ENCODE peak calls at places on chromosomes 13 and 19, in four cellular contexts. S, B, P and K are unnamed samples. For H3K27me3, the result is how much of the 10 kb centered on the place peaks cover.

GRCh38 chr13:114264886-114265611 is 16.4 kb upstream of the UPF3A start:
- DNase-seq in S (no peak), B (no peak), P (no peak), K (no peak)

GRCh38 chr13:93603043-93603442 is 376.4 kb downstream of the GPC6 start:
- DNase-seq in S (no peak), B (no peak), P (no peak), K (no peak)

GRCh38 chr13:98978280-98978679 is 416 bp upstream of the DOCK9 start:
- DNase-seq in S (no peak), B (no peak), P (no peak), K (no peak)

GRCh38 chr13:49615844-49616687 is 12.2 kb upstream of the ARL11 start:
- DNase-seq in S (no peak), B (no peak), P (no peak), K (no peak)

GRCh38 chr13:25001807-25002206 is 94.1 kb upstream of the PABPC3 start:
- DNase-seq in S (no peak), B (no peak), P (no peak), K (no peak)

GRCh38 chr19:10111405-10111811 is at the start of gene P2RY11:
- DNase-seq in S (no peak), B (no peak), P (no peak), K (no peak)

GRCh38 chr19:3095375-3096191 is 1.4 kb downstream of the GNA11 start:
- DNase-seq in S (peak), B (peak), P (peak), K (no peak)

GRCh38 chr13:57820924-57821323 is 189.4 kb downstream of the PCDH17 start:
- DNase-seq in S (no peak), B (no peak), P (no peak), K (no peak)

GRCh38 chr19:34722353-34722752 is 11.7 kb upstream of the ZNF181 start:
- DNase-seq in S (no peak), B (no peak), P (no peak), K (no peak)

GRCh38 chr13:45162821-45163220 is 38.0 kb downstream of the KCTD4 start:
- DNase-seq in S (no peak), B (no peak), P (no peak), K (no peak)

GRCh38 chr19:2850256-2850925 is 9.1 kb downstream of the ZNF555 start:
- DNase-seq in S (no peak), B (no peak), P (no peak), K (no peak)

GRCh38 chr13:70708744-70709143 is 600.5 kb upstream of the KLHL1 start:
- DNase-seq in S (no peak), B (no peak), P (no peak), K (no peak)

GRCh38 chr19:19113040-19113541 is 25.2 kb downstream of the TMEM161A start:
- DNase-seq in S (peak), B (no peak), P (no peak), K (no peak)

GRCh38 chr19:32188921-32189320 is 156.5 kb upstream of the ZNF507 start:
- DNase-seq in S (no peak), B (no peak), P (no peak), K (no peak)

GRCh38 chr13:102440259-102440936 is 38.5 kb upstream of the FGF14 start:
- DNase-seq in S (no peak), B (no peak), P (peak), K (no peak)

GRCh38 chr13:23547000-23547590 is 23.1 kb upstream of the TNFRSF19 start:
- DNase-seq in S (peak), B (no peak), P (no peak), K (no peak)

GRCh38 chr13:49655906-49656305 is 27.6 kb downstream of the ARL11 start:
- DNase-seq in S (no peak), B (no peak), P (no peak), K (no peak)

GRCh38 chr19:41599175-41599966 is 23.4 kb downstream of the CEACAM21 start:
- DNase-seq in S (peak), B (no peak), P (no peak), K (no peak)

GRCh38 chr19:9720541-9720940 is 45.6 kb upstream of the ZNF562 start:
- DNase-seq in S (no peak), B (no peak), P (no peak), K (no peak)

GRCh38 chr19:31975461-31975860 is 369.9 kb upstream of the ZNF507 start:
- DNase-seq in S (no peak), B (no peak), P (no peak), K (no peak)

GRCh38 chr13:80870186-80870585 is 529.3 kb upstream of the SPRY2 start:
- DNase-seq in S (no peak), B (no peak), P (no peak), K (no peak)

GRCh38 chr19:16330811-16331690 is 6.4 kb downstream of the KLF2 start:
- DNase-seq in S (no peak), B (no peak), P (no peak), K (peak)

GRCh38 chr13:31733066-31733465 is 6.3 kb upstream of the RXFP2 start:
- DNase-seq in S (no peak), B (no peak), P (no peak), K (no peak)

GRCh38 chr19:7926021-7926726 is at the start of gene CTXN1:
- DNase-seq in S (peak), B (peak), P (peak), K (peak)

GRCh38 chr13:74452881-74453280 is 318.7 kb upstream of the KLF12 start:
- DNase-seq in S (no peak), B (no peak), P (no peak), K (no peak)

GRCh38 chr19:16141043-16141442 is 2.4 kb upstream of the HSH2D start:
- DNase-seq in S (no peak), B (no peak), P (no peak), K (no peak)

GRCh38 chr13:77388944-77389616 is 62.2 kb upstream of the MYCBP2 start:
- DNase-seq in S (no peak), B (no peak), P (no peak), K (no peak)

GRCh38 chr13:34037636-34038325 is 219.8 kb downstream of the RFC3 start:
- DNase-seq in S (no peak), B (no peak), P (no peak), K (no peak)

DNA sequence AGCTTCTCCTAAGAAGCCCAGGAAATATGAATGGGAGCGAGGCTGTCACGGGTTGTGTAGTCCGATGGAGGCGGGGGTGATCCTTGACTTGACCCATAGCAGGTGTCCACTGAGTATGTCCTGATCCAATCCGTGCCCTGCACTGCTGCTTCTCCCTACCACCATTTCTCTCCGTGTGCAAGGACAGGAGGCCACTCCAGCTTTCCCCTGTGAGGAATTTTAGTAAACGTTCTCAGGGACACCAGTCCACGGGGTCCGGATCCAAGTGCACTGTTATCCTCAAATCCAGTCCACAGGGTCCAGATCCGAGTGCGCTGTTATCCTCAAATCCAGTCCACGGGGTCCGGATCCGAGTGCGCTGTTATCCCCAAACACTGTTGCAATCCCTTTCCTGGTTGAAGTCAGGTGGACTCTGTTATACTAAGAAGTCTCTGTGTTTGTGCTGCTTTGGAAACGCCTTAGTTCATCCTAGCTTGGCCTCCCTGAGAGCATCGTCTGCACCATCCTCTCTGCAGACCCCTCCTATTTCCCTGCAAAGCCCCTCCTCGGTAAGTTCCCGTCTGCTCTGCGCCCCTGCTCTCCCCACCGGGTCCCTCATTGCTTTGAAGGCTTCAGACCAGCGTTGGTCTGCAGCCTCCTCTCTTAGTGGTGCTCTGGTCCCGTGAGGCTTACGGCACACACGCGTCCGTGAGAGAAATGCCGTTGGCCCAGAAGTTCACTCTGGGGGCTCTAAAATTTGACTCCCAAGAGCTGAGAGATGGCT is 303.5 kb downstream of the TEX29 start:
- DNase-seq in S (peak), B (no peak), P (no peak), K (no peak)
- H3K27me3 ChIP-seq in S (under half), B (under half), P (under half), K (under half)

DNA sequence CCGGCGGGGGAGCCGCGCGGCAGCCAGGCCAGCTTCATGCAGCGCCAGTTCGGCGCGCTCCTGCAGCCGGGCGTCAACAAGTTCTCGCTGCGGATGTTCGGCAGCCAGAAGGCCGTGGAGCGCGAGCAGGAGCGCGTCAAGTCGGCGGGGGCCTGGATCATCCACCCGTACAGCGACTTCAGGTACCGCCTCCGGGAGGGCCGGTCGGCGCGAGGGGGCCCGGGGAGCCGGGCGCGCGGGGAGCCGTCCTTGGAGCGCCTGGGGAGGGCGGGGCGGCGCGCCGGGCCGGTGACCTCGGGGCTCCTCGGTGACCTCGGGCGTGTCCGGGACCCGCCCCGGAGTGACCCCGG is 690 bp downstream of the HCN2 start:
- DNase-seq in S (no peak), B (no peak), P (peak), K (peak)
- H3K27me3 ChIP-seq in S (under half), B (under half), P (under half), K (under half)

DNA sequence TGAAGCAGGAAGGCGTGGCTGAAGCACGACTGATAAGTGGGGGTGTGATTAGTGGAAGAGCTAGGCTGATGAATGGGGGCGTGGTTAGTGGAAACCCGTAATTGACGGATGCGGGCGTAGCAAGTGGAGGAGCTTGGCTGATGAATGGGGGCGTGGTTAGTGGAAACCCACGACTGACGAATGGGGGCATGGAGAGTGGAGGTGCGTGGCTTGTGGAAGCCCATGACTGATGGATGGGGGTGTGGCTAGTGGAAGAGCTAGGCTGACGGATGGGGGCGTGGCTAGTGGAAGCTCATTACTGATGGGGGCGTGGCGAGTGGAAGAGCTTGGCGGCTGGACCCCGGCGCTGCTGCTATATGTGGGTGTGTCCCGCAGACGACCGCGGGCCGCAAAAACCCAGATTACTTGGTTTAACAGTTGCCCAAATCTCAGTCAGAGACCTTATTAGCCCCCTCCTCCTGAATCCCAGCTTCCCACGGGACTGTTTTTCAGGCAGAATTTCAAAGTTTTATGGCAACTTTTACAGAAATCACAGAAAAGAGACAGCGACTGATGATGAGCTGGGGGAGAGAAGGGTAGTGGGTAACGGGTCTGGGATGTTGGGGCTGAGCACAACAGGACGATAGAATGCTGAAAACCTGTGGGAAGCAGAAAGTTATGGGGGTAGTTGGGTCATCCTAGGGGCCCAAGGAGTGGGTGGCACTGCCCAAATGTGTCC is 9.0 kb upstream of the MEIS3 start:
- DNase-seq in S (peak), B (peak), P (peak), K (peak)
- H3K27me3 ChIP-seq in S (under half), B (under half), P (under half), K (under half)

DNA sequence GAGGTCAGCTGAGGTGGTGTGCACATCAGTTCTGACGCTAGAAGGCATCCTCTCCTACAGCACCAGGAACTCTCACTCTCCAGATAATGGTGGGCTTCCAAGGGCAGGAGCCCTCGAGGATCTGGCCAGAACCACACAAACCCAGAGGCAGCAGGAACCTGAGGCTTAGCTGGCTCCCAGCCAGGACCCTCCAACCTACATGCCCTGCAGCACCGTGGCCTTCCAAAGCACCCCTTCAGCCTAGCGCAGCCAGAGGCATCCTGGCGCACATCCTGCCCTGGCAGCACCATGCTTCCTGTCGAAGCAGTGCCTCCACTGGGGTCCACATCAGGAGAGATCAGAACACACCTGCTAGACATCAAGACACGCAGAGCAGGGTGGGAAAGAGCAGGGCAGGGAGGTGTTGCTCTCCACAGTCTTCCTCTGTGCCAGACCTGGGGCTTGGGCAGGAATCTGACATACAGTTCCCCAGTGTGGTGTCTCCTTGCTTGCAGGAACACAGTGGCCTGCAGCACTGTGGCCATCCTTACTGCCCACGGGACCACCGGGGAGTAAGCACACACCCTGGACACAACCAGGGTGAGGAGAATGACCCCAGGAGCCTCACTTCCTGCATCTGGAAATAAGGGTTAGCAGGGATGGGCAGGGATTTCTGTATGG is 21.7 kb downstream of the TUBA3C start:
- DNase-seq in S (no peak), B (no peak), P (no peak), K (no peak)
- H3K27me3 ChIP-seq in S (under half), B (under half), P (under half), K (under half)

GRCh38 chr13:26619321-26619720 is 61.8 kb downstream of the WASF3 start:
- DNase-seq in S (no peak), B (no peak), P (no peak), K (no peak)

GRCh38 chr13:26618726-26619125 is 61.2 kb downstream of the WASF3 start:
- DNase-seq in S (no peak), B (peak), P (no peak), K (no peak)

GRCh38 chr13:26614721-26615120 is 57.2 kb downstream of the WASF3 start:
- DNase-seq in S (no peak), B (no peak), P (no peak), K (no peak)

GRCh38 chr13:26621731-26622401 is 64.4 kb downstream of the WASF3 start:
- DNase-seq in S (no peak), B (no peak), P (no peak), K (no peak)

DNA sequence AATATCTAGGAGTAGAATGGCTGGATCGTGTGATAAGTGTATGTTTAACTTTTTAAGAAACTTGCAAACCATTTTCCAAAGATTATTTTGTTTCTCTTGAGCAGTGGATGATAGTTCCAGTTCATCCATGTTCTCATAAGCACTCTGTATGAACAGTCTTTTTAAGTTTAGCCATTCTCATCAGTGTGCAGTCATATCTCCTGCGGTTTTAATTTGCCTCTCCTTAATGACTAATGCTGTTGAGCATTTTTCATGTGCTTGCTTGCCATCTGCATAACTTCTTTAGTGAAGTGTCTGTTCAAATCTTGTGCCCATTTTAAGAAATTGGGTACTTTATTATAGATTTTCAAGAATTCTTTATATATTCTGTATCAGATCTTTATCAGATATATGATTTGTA is 58.6 kb downstream of the WASF3 start:
- DNase-seq in S (no peak), B (no peak), P (no peak), K (no peak)
- H3K27me3 ChIP-seq in S (under half), B (under half), P (under half), K (under half)

GRCh38 chr13:108947551-108948030 is 318.2 kb downstream of the MYO16 start:
- DNase-seq in S (no peak), B (no peak), P (no peak), K (no peak)

GRCh38 chr13:108948269-108948671 is 318.9 kb downstream of the MYO16 start:
- DNase-seq in S (no peak), B (no peak), P (no peak), K (no peak)

GRCh38 chr13:108944760-108945159 is 315.3 kb downstream of the MYO16 start:
- DNase-seq in S (no peak), B (no peak), P (no peak), K (no peak)

DNA sequence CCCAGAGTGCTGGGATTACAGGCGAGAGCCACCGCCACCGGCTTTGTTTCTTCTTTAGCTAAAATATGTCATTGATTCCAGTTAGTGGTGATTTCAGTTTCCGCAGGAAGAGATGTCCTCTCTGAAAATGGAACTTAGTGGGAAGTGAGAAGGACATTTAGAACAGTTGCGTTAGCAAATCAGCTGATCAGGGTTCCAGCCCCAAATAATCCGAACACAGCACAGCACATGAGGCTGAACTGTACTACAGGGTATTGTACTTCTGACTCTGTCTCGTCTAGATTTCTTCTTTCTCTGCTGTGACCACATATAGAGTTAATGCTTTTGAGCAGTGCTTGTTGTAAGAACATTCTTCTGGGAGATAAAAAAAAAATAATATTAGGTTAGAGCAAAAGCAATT is 314.4 kb downstream of the MYO16 start:
- DNase-seq in S (no peak), B (no peak), P (no peak), K (no peak)
- H3K27me3 ChIP-seq in S (under half), B (under half), P (under half), K (under half)

DNA sequence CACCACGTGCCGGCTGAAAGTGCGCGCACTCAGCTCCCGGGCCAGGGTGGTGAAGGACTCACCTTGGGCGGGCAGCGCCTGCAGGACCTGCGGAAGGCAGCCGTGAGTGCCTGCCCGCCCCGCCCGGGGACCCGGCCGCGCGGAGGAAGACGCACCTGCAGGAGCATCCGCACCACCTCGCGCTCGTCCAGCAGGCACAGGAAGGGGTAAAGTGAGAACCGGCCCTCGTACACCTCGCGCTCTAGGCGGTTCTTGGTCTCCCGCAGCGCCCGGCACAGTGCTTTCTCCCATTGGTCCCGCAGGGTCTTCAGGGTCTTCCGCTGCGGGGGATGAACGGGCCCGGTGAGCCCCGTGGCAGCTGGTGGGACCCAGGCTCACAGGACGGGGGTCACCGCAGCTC is 10.7 kb downstream of the POLRMT start:
- DNase-seq in S (peak), B (no peak), P (no peak), K (no peak)
- H3K27me3 ChIP-seq in S (under half), B (under half), P (under half), K (under half)

GRCh38 chr13:106810069-106810468 is 242.1 kb upstream of the ARGLU1 start:
- DNase-seq in S (no peak), B (no peak), P (no peak), K (no peak)

GRCh38 chr13:106799731-106800335 is 231.9 kb upstream of the ARGLU1 start:
- DNase-seq in S (no peak), B (no peak), P (no peak), K (no peak)

GRCh38 chr13:106802917-106803316 is 235.0 kb upstream of the ARGLU1 start:
- DNase-seq in S (peak), B (no peak), P (no peak), K (no peak)

GRCh38 chr13:106804996-106805395 is 237.1 kb upstream of the ARGLU1 start:
- DNase-seq in S (no peak), B (no peak), P (no peak), K (no peak)
- H3K27me3 ChIP-seq in S (under half), B (under half), P (under half), K (under half)

GRCh38 chr13:22210134-22210930 is 539.5 kb downstream of the FGF9 start:
- DNase-seq in S (peak), B (no peak), P (no peak), K (no peak)
- H3K27me3 ChIP-seq in S (under half), B (under half), P (under half), K (under half)